ENCODE peak calls at places on chromosomes 7 and 10, in four cellular contexts. One of them, this sample, is unnamed.

GRCh38 chr7:7916064-7916463 is 52.5 kb upstream of the GLCCI1 start:
- DNase-seq in heart left ventricle: no peak
- DNase-seq in left ventricle myocardium inferior: no peak
- DNase-seq in fibroblast of lung: no peak
- DNase-seq in this sample: no peak

GRCh38 chr10:48466611-48467240 is 138.1 kb downstream of the ARHGAP22 start:
- DNase-seq in heart left ventricle: no peak
- DNase-seq in left ventricle myocardium inferior: no peak
- DNase-seq in fibroblast of lung: no peak
- DNase-seq in this sample: no peak

GRCh38 chr7:157405914-157406810 is 69.4 kb downstream of the DNAJB6 start:
- DNase-seq in heart left ventricle: peak
- DNase-seq in left ventricle myocardium inferior: peak
- DNase-seq in fibroblast of lung: no peak
- DNase-seq in this sample: no peak

GRCh38 chr10:114541081-114541833 is 116.8 kb downstream of the ABLIM1 start:
- DNase-seq in heart left ventricle: peak
- DNase-seq in left ventricle myocardium inferior: peak
- DNase-seq in fibroblast of lung: peak
- DNase-seq in this sample: peak

GRCh38 chr10:75100764-75101291 is 10.6 kb upstream of the SAMD8 start:
- DNase-seq in heart left ventricle: no peak
- DNase-seq in left ventricle myocardium inferior: no peak
- DNase-seq in fibroblast of lung: no peak
- DNase-seq in this sample: no peak

GRCh38 chr10:14670551-14671240 is 104.0 kb downstream of the FAM107B start:
- DNase-seq in heart left ventricle: no peak
- DNase-seq in left ventricle myocardium inferior: no peak
- DNase-seq in fibroblast of lung: no peak
- DNase-seq in this sample: peak

GRCh38 chr7:12322903-12323300 is 80.8 kb downstream of the VWDE start:
- DNase-seq in heart left ventricle: no peak
- DNase-seq in left ventricle myocardium inferior: no peak
- DNase-seq in fibroblast of lung: no peak
- DNase-seq in this sample: peak

GRCh38 chr10:73293461-73293860 is 41.0 kb upstream of the MRPS16 start:
- DNase-seq in heart left ventricle: no peak
- DNase-seq in left ventricle myocardium inferior: no peak
- DNase-seq in fibroblast of lung: no peak
- DNase-seq in this sample: no peak

GRCh38 chr7:76507723-76508406 is 2.5 kb upstream of the UPK3B start:
- DNase-seq in heart left ventricle: no peak
- DNase-seq in left ventricle myocardium inferior: no peak
- DNase-seq in fibroblast of lung: no peak
- DNase-seq in this sample: no peak

GRCh38 chr7:90856317-90857072 is 260.4 kb downstream of the CDK14 start:
- DNase-seq in heart left ventricle: no peak
- DNase-seq in left ventricle myocardium inferior: no peak
- DNase-seq in fibroblast of lung: no peak
- DNase-seq in this sample: no peak

GRCh38 chr10:117762126-117762818 is 219.7 kb downstream of the EMX2 start:
- DNase-seq in heart left ventricle: no peak
- DNase-seq in left ventricle myocardium inferior: no peak
- DNase-seq in fibroblast of lung: no peak
- DNase-seq in this sample: no peak

GRCh38 chr10:416091-416515 is 273.4 kb downstream of the DIP2C start:
- DNase-seq in heart left ventricle: no peak
- DNase-seq in left ventricle myocardium inferior: no peak
- DNase-seq in fibroblast of lung: peak
- DNase-seq in this sample: peak

GRCh38 chr10:123583639-123584418 is 82.3 kb upstream of the GPR26 start:
- DNase-seq in heart left ventricle: peak
- DNase-seq in left ventricle myocardium inferior: peak
- DNase-seq in fibroblast of lung: peak
- DNase-seq in this sample: peak

GRCh38 chr7:42671627-42672026 is 240.2 kb downstream of the C7orf25 start:
- DNase-seq in heart left ventricle: no peak
- DNase-seq in left ventricle myocardium inferior: no peak
- DNase-seq in fibroblast of lung: peak
- DNase-seq in this sample: peak

GRCh38 chr7:155282671-155283070 is 15.0 kb upstream of the INSIG1 start:
- DNase-seq in heart left ventricle: no peak
- DNase-seq in left ventricle myocardium inferior: no peak
- DNase-seq in fibroblast of lung: no peak
- DNase-seq in this sample: no peak

GRCh38 chr7:22231141-22231540 is 125.8 kb downstream of the RAPGEF5 start:
- DNase-seq in heart left ventricle: no peak
- DNase-seq in left ventricle myocardium inferior: no peak
- DNase-seq in fibroblast of lung: no peak
- DNase-seq in this sample: no peak

GRCh38 chr10:86931872-86932271 is 25.5 kb downstream of the MMRN2 start:
- DNase-seq in heart left ventricle: no peak
- DNase-seq in left ventricle myocardium inferior: no peak
- DNase-seq in fibroblast of lung: no peak
- DNase-seq in this sample: peak

GRCh38 chr10:36573246-36573645 is 552.2 kb upstream of the ANKRD30A start:
- DNase-seq in heart left ventricle: no peak
- DNase-seq in left ventricle myocardium inferior: no peak
- DNase-seq in fibroblast of lung: no peak
- DNase-seq in this sample: no peak

GRCh38 chr7:126486806-126487205 is 765.9 kb downstream of the GRM8 start:
- DNase-seq in heart left ventricle: no peak
- DNase-seq in left ventricle myocardium inferior: no peak
- DNase-seq in fibroblast of lung: no peak
- DNase-seq in this sample: no peak

GRCh38 chr7:156073366-156074052 is 261.2 kb upstream of the SHH start:
- DNase-seq in heart left ventricle: no peak
- DNase-seq in left ventricle myocardium inferior: no peak
- DNase-seq in fibroblast of lung: no peak
- DNase-seq in this sample: no peak

GRCh38 chr7:34823650-34824258 is 165.7 kb downstream of the NPSR1 start:
- DNase-seq in heart left ventricle: peak
- DNase-seq in left ventricle myocardium inferior: peak
- DNase-seq in fibroblast of lung: peak
- DNase-seq in this sample: peak

GRCh38 chr10:14605231-14605925 is 169.3 kb downstream of the FAM107B start:
- DNase-seq in heart left ventricle: no peak
- DNase-seq in left ventricle myocardium inferior: no peak
- DNase-seq in fibroblast of lung: peak
- DNase-seq in this sample: peak

GRCh38 chr7:133861876-133862275 is 265.3 kb upstream of the LRGUK start:
- DNase-seq in heart left ventricle: no peak
- DNase-seq in left ventricle myocardium inferior: no peak
- DNase-seq in fibroblast of lung: no peak
- DNase-seq in this sample: no peak

GRCh38 chr7:98163704-98164478 is 47.3 kb upstream of the BHLHA15 start:
- DNase-seq in heart left ventricle: no peak
- DNase-seq in left ventricle myocardium inferior: no peak
- DNase-seq in fibroblast of lung: peak
- DNase-seq in this sample: peak

GRCh38 chr7:112448891-112449290 is 1.4 kb upstream of the IFRD1 start:
- DNase-seq in heart left ventricle: no peak
- DNase-seq in left ventricle myocardium inferior: no peak
- DNase-seq in fibroblast of lung: peak
- DNase-seq in this sample: no peak

GRCh38 chr10:63700209-63700934 is 179.2 kb downstream of the REEP3 start:
- DNase-seq in heart left ventricle: peak
- DNase-seq in left ventricle myocardium inferior: no peak
- DNase-seq in fibroblast of lung: peak
- DNase-seq in this sample: peak

GRCh38 chr7:32941996-32942782 is 15.1 kb upstream of the FKBP9 start:
- DNase-seq in heart left ventricle: peak
- DNase-seq in left ventricle myocardium inferior: peak
- DNase-seq in fibroblast of lung: peak
- DNase-seq in this sample: peak

GRCh38 chr7:42914009-42914725 is 2.3 kb upstream of the C7orf25 start:
- DNase-seq in heart left ventricle: no peak
- DNase-seq in left ventricle myocardium inferior: no peak
- DNase-seq in fibroblast of lung: peak
- DNase-seq in this sample: peak

GRCh38 chr7:149773446-149774236 is at the start of gene ZNF467:
- DNase-seq in heart left ventricle: peak
- DNase-seq in left ventricle myocardium inferior: peak
- DNase-seq in fibroblast of lung: peak
- DNase-seq in this sample: peak

GRCh38 chr7:130371059-130371458 is 9.2 kb upstream of the CPA1 start:
- DNase-seq in heart left ventricle: no peak
- DNase-seq in left ventricle myocardium inferior: no peak
- DNase-seq in fibroblast of lung: peak
- DNase-seq in this sample: peak

GRCh38 chr7:26675143-26675887 is 189.1 kb downstream of the SKAP2 start:
- DNase-seq in heart left ventricle: no peak
- DNase-seq in left ventricle myocardium inferior: no peak
- DNase-seq in fibroblast of lung: peak
- DNase-seq in this sample: peak

DNA sequence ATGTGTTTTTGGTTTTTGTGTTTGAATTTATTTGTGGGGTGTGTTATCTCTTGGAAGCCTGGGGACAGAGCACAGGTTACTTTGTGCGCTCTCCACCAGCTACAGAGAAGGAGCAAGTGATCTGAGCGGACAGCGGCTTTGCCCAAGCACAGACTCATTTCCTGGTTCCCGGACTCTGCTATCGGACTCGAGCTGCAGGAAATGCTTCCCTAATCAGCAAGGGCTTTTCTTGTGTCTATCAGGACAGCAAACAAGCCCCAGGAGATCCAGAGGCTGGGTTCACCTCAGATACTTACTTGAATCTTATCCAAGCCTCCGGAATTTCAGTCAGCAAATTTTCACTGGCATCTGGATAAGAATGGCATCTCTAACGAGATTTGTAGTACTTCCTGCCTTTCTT is 27.8 kb downstream of the MRC1 start:
- DNase-seq in heart left ventricle: peak
- DNase-seq in left ventricle myocardium inferior: peak
- DNase-seq in fibroblast of lung: peak
- DNase-seq in this sample: peak
- TF ChIP-seq CTCF in heart left ventricle: no peak
- TF ChIP-seq CTCF in left ventricle myocardium inferior: no peak
- TF ChIP-seq CTCF in fibroblast of lung: no peak
- TF ChIP-seq CTCF in this sample: no peak

DNA sequence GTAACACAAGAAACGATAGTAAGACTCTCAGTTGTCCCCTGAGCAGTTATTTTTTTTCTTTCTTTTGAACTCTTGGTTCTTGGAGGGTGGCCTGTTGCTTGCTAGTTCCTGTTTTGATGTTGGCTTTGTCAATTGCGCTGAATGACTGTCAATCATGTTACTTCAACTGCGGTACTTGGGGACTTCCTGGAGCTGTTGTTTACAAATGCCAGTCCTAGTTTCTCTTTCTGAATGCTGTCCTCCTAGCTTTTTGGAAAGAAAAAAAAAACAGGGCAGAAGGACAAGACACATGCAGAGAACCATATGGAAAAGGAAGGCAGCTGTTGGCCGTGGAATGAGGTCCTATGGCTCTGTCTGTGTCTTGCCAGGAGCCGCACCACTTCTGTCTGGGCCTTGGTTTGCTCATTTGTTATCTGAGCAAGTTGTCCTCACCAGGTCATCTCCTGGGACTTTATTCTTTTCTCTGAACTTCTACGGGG is 7.0 kb upstream of the PDCD4 start:
- DNase-seq in heart left ventricle: no peak
- DNase-seq in left ventricle myocardium inferior: no peak
- DNase-seq in fibroblast of lung: no peak
- DNase-seq in this sample: no peak
- H3K4me3 ChIP-seq in heart left ventricle: peak
- H3K4me3 ChIP-seq in left ventricle myocardium inferior: peak
- H3K4me3 ChIP-seq in fibroblast of lung: no peak
- H3K4me3 ChIP-seq in this sample: no peak

GRCh38 chr10:51063166-51063565 is 11.1 kb upstream of the PRKG1 start:
- DNase-seq in heart left ventricle: no peak
- DNase-seq in left ventricle myocardium inferior: no peak
- DNase-seq in fibroblast of lung: no peak
- DNase-seq in this sample: no peak

GRCh38 chr10:51057925-51058324 is 16.4 kb upstream of the PRKG1 start:
- DNase-seq in heart left ventricle: no peak
- DNase-seq in left ventricle myocardium inferior: no peak
- DNase-seq in fibroblast of lung: no peak
- DNase-seq in this sample: no peak

DNA sequence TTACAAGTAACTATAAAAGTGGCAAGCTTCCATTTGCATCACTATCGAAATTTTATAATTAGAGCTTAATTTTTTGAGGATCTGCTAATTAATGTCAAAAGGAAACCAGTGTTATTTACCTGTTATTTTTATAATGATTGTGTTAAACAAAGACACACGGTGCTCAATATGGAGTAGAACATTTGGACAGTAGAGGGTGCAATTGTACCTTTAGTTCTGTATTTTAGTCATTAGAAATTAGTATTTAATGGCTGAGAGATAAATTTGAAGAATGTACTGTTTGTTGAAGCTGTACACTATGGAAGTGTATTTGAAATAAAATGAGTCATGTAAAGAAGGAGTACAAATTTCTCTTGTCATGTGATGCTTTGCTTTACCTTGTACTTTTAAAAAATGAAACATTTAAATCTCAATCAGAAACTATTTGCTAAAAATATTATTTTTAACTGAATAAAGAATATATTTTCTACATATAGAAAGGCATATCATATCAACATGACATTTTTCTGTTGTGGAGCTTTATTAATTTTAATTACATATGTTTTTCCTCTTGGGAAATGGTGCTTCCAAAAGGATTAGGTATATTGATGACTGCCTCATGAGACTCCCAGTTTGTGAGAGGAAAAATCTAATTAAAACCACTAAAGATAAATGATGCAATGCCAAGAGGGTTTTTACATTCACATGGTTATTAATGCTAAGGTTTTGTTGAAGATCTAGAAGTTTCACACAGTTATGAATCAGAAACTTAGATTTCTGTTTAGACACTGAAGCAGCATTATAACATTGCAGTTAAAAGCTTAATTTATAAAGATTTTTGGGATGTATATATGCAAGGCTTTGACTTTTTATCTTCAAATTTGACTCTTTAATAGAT is 10.4 kb upstream of the PRKG1 start:
- DNase-seq in heart left ventricle: no peak
- DNase-seq in left ventricle myocardium inferior: no peak
- DNase-seq in fibroblast of lung: peak
- DNase-seq in this sample: peak
- TF ChIP-seq CTCF in heart left ventricle: peak
- TF ChIP-seq CTCF in left ventricle myocardium inferior: peak
- TF ChIP-seq CTCF in fibroblast of lung: peak
- TF ChIP-seq CTCF in this sample: peak

GRCh38 chr10:32318476-32318896 is 28.5 kb downstream of the EPC1 start:
- DNase-seq in heart left ventricle: no peak
- DNase-seq in left ventricle myocardium inferior: no peak
- DNase-seq in fibroblast of lung: no peak
- DNase-seq in this sample: no peak
- H3K4me3 ChIP-seq in heart left ventricle: no peak
- H3K4me3 ChIP-seq in left ventricle myocardium inferior: no peak
- H3K4me3 ChIP-seq in fibroblast of lung: no peak
- H3K4me3 ChIP-seq in this sample: no peak

This sample was measured in fibroblast of the aortic adventitia.